ENCODE peak calls at places on chromosomes 11 and 22, in eight cellular contexts. G, A, Y, P, N, E, V and C are unnamed samples. For H3K36me3, the result is how much of the 10 kb centered on the place peaks cover.

GRCh38 chr11:8545698-8546366 is 48.2 kb downstream of the STK33 start:
- DNase-seq in N (no peak), E (no peak), V (no peak), P (no peak), A (no peak), G (no peak), Y (no peak), C (no peak)

GRCh38 chr11:133163463-133164419 is 368.6 kb downstream of the OPCML start:
- DNase-seq in A (no peak), Y (no peak), P (peak), G (no peak), E (peak), N (no peak), V (peak), C (peak)

GRCh38 chr11:92714111-92714510 is 255.3 kb upstream of the MTNR1B start:
- DNase-seq in E (peak), A (no peak), Y (no peak), G (no peak), V (no peak), N (no peak), P (no peak), C (no peak)

GRCh38 chr22:19524170-19525115 is at the start of gene CLDN5:
- DNase-seq in V (peak), P (peak), E (peak), Y (peak), A (peak), N (no peak), G (no peak), C (peak)

GRCh38 chr11:126993599-126993998 is 7.0 kb downstream of the KIRREL3 start:
- DNase-seq in N (no peak), G (no peak), E (peak), V (no peak), A (no peak), Y (no peak), P (no peak), C (no peak)

GRCh38 chr22:17264321-17265052 is 45.3 kb upstream of the ADA2 start:
- DNase-seq in N (no peak), Y (peak), G (no peak), P (peak), V (peak), E (peak), A (no peak), C (peak)

GRCh38 chr22:42439821-42440674 is 7.8 kb upstream of the NFAM1 start:
- DNase-seq in N (no peak), E (peak), A (peak), P (peak), Y (no peak), G (no peak), V (no peak), C (peak)

GRCh38 chr22:42437488-42438292 is 5.5 kb upstream of the NFAM1 start:
- DNase-seq in Y (peak), E (peak), G (peak), A (peak), P (peak), V (peak), N (peak), C (peak)

GRCh38 chr11:64074239-64074638 is 38.5 kb downstream of the FLRT1 start:
- DNase-seq in N (no peak), A (no peak), G (no peak), V (no peak), P (no peak), Y (no peak), E (no peak), C (no peak)

GRCh38 chr11:64500176-64501013 is 90.6 kb upstream of the SLC22A12 start:
- DNase-seq in A (no peak), V (no peak), N (no peak), Y (no peak), E (no peak), G (no peak), P (no peak), C (no peak)

GRCh38 chr22:36325163-36326031 is 62.4 kb downstream of the MYH9 start:
- DNase-seq in Y (no peak), G (no peak), E (peak), P (no peak), N (peak), A (no peak), V (peak), C (no peak)

GRCh38 chr11:128711136-128711535 is 17.3 kb downstream of the FLI1 start:
- DNase-seq in G (no peak), Y (no peak), A (no peak), V (no peak), P (no peak), E (peak), N (no peak), C (no peak)

GRCh38 chr11:65588199-65589054 is 7.2 kb downstream of the KCNK7 start:
- DNase-seq in N (no peak), G (peak), A (peak), V (peak), P (peak), E (peak), Y (no peak), C (peak)

GRCh38 chr22:38079804-38080203 is 4.2 kb downstream of the SLC16A8 start:
- DNase-seq in N (no peak), A (peak), P (no peak), G (no peak), V (no peak), E (no peak), Y (no peak), C (no peak)

GRCh38 chr22:35341090-35341874 is 39.6 kb upstream of the HMOX1 start:
- DNase-seq in V (no peak), A (no peak), N (no peak), P (no peak), E (no peak), G (no peak), Y (no peak), C (no peak)

GRCh38 chr22:22178566-22178965 is 66.0 kb upstream of the VPREB1 start:
- DNase-seq in V (no peak), G (no peak), P (no peak), N (no peak), E (no peak), Y (no peak), A (no peak), C (no peak)

GRCh38 chr11:65498042-65498726 is 661 bp upstream of the MALAT1 start:
- DNase-seq in Y (peak), P (peak), E (peak), N (no peak), V (peak), G (peak), A (no peak), C (no peak)

GRCh38 chr11:94769897-94770296 is 1.7 kb downstream of the AMOTL1 start:
- DNase-seq in N (no peak), A (no peak), V (no peak), E (no peak), G (no peak), Y (no peak), P (no peak), C (no peak)

GRCh38 chr11:68843052-68843561 is 1.4 kb upstream of the CPT1A start:
- DNase-seq in E (peak), V (peak), N (no peak), P (no peak), Y (no peak), A (peak), G (peak), C (peak)

GRCh38 chr11:134398079-134398444 is 14.0 kb downstream of the B3GAT1 start:
- DNase-seq in P (no peak), E (no peak), N (no peak), Y (no peak), G (no peak), A (no peak), V (no peak), C (peak)

GRCh38 chr11:62539238-62539925 is 7.2 kb downstream of the AHNAK start:
- DNase-seq in N (no peak), G (peak), E (peak), Y (peak), A (no peak), V (peak), P (no peak), C (peak)

GRCh38 chr11:299081-299891 is at the start of gene IFITM5:
- DNase-seq in N (no peak), P (no peak), G (no peak), Y (peak), E (no peak), V (no peak), A (peak), C (no peak)

GRCh38 chr11:85809191-85809590 is 1.8 kb downstream of the SYTL2 start:
- DNase-seq in Y (no peak), P (no peak), E (no peak), A (no peak), G (no peak), V (no peak), N (no peak), C (no peak)

GRCh38 chr11:47392546-47393162 is 14.3 kb upstream of the SPI1 start:
- DNase-seq in V (no peak), Y (no peak), A (no peak), P (no peak), N (no peak), G (no peak), E (no peak), C (peak)
- H3K4me3 ChIP-seq in V (no peak), Y (no peak), A (no peak), P (no peak), N (no peak), G (no peak), E (no peak), C (no peak)

GRCh38 chr22:27494821-27495220 is 306.7 kb downstream of the MN1 start:
- DNase-seq in G (no peak), P (no peak), A (peak), E (no peak), V (no peak), N (no peak), Y (no peak), C (peak)

GRCh38 chr22:27490080-27490479 is 311.5 kb downstream of the MN1 start:
- DNase-seq in A (peak), P (no peak), V (no peak), Y (no peak), G (no peak), N (no peak), E (no peak), C (no peak)

GRCh38 chr22:27491888-27492287 is 309.7 kb downstream of the MN1 start:
- DNase-seq in A (no peak), E (no peak), P (no peak), Y (no peak), G (no peak), V (no peak), N (no peak), C (no peak)

GRCh38 chr22:27493797-27494196 is 307.8 kb downstream of the MN1 start:
- DNase-seq in N (no peak), V (no peak), A (peak), Y (no peak), E (no peak), P (no peak), G (no peak), C (no peak)

GRCh38 chr22:27492566-27493201 is 308.9 kb downstream of the MN1 start:
- DNase-seq in V (no peak), P (no peak), E (no peak), G (no peak), N (no peak), A (no peak), Y (no peak), C (no peak)
- H3K36me3 ChIP-seq in V (under half), P (under half), E (under half), G (under half), N (under half), A (under half), Y (under half), C (under half)

DNA sequence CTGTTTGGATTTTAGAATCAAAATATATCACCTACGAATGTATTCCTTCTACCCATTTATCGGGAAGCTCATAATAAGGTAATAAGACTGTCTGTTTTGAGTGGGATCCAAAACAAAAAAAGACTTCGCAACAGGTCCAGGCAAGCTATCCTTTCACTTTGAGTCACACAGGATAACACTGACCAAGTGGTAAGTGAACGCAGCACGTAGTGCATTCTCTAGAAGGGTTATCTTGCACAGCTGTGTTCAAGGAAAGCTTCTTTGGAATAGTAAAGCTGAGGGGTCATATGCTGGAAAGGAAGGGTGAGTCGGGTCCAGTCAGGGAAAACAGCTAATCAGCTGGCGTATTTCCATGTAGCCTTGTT is 22.3 kb upstream of the NRGN start:
- DNase-seq in Y (no peak), A (no peak), P (no peak), V (no peak), E (peak), G (no peak), N (no peak), C (no peak)
- H3K4me3 ChIP-seq in Y (no peak), A (no peak), P (no peak), V (peak), E (peak), G (peak), N (peak), C (no peak)

GRCh38 chr22:41256254-41256897 is 15.6 kb upstream of the CHADL start:
- DNase-seq in A (no peak), E (peak), Y (no peak), V (no peak), G (no peak), N (peak), P (no peak), C (no peak)
- H3K36me3 ChIP-seq in A (half or more), E (under half), Y (under half), V (under half), G (half or more), N (under half), P (under half), C (half or more)

GRCh38 chr11:46553746-46554204 is 40.0 kb downstream of the AMBRA1 start:
- DNase-seq in E (peak), Y (no peak), A (no peak), N (no peak), V (no peak), G (no peak), P (peak), C (no peak)
- H3K4me3 ChIP-seq in E (peak), Y (no peak), A (no peak), N (no peak), V (no peak), G (no peak), P (no peak), C (no peak)

GRCh38 chr11:57331720-57332119 is 4.0 kb downstream of the SSRP1 start:
- DNase-seq in A (no peak), G (no peak), E (no peak), Y (no peak), V (no peak), N (no peak), P (no peak), C (no peak)
- H3K36me3 ChIP-seq in A (half or more), G (under half), E (under half), Y (under half), V (half or more), N (under half), P (under half), C (half or more)

GRCh38 chr11:1741741-1742140 is 8.7 kb downstream of the IFITM10 start:
- DNase-seq in V (no peak), P (no peak), Y (no peak), G (no peak), E (no peak), N (no peak), A (no peak), C (no peak)
- H3K4me3 ChIP-seq in V (no peak), P (no peak), Y (no peak), G (no peak), E (no peak), N (no peak), A (no peak), C (no peak)

GRCh38 chr11:75259711-75260110 is 19.1 kb downstream of the TPBGL start:
- DNase-seq in E (no peak), G (no peak), V (no peak), A (peak), Y (peak), P (no peak), N (no peak), C (no peak)
- H3K36me3 ChIP-seq in E (under half), G (under half), V (under half), A (under half), Y (under half), P (under half), N (under half), C (under half)

GRCh38 chr11:30365793-30366517 is 43.1 kb downstream of the ARL14EP start:
- DNase-seq in E (no peak), V (no peak), Y (no peak), G (no peak), N (no peak), A (no peak), P (peak), C (no peak)

GRCh38 chr11:30364139-30364875 is 41.4 kb downstream of the ARL14EP start:
- DNase-seq in A (no peak), Y (no peak), P (no peak), E (no peak), G (no peak), V (no peak), N (no peak), C (no peak)

GRCh38 chr11:30368394-30368793 is 45.5 kb downstream of the ARL14EP start:
- DNase-seq in V (no peak), Y (no peak), A (no peak), G (no peak), N (no peak), P (no peak), E (no peak), C (no peak)

GRCh38 chr11:30370164-30370563 is 47.3 kb downstream of the ARL14EP start:
- DNase-seq in N (no peak), A (no peak), G (no peak), V (no peak), E (no peak), Y (no peak), P (no peak), C (no peak)
- H3K4me3 ChIP-seq in N (no peak), A (no peak), G (no peak), V (no peak), E (no peak), Y (no peak), P (no peak), C (no peak)

DNA sequence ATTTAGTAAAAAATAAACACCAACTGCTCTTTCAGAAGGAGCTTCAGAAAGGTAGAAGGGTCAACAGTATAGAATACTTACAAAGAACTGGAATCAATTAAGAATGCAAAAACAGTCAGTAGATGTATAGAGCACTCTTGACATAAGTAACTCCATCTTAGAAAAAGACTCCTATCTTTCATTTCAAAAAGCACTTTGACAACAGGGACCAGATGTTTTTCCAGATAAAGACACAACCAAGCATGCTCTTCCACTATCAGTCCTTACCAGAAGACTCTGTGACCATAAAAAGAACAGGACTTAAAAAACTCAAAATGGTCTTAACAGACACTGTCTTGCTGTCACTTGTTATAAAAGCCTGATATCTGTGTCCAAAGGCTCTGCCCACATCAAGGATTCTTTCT is 5.2 kb downstream of the SLC25A17 start:
- DNase-seq in Y (no peak), E (no peak), G (no peak), P (no peak), A (no peak), N (no peak), V (no peak), C (no peak)
- H3K36me3 ChIP-seq in Y (under half), E (under half), G (under half), P (under half), A (under half), N (under half), V (under half), C (under half)